ENCODE peak calls at places on chromosomes 16 and 17, in eight cellular contexts. O is OCI-M1; W is HT1080; G is activated B cell treated with CpG ODN at 0.5 μM for 24 hours; L is stimulated activated naive CD8-positive, alpha-beta T cell treated with anti-CD3 and anti-CD28 coated beads, Interleukin-15, Interleukin-2, amounts not matched to agents 100 U/mL and 50 U/mL, for 24 hours; J is stimulated activated CD4-positive, alpha-beta T cell treated with anti-CD3 and anti-CD28 coated beads, Interleukin-4, amount 100 ng/mL, for 24 hours; H is small intestine; I is heart right ventricle. B is an unnamed sample.

GRCh38 chr17:82598256-82599011 is 49.8 kb downstream of the WDR45B start:
- DNase-seq in O (no peak), W (peak; percentile 47), G (no peak), L (no peak), J (no peak), H (no peak), I (no peak), B (no peak)

GRCh38 chr16:23967775-23968571 is 132.2 kb downstream of the PRKCB start:
- DNase-seq in O (no peak), W (no peak), G (no peak), L (peak; percentile 27), J (no peak), H (no peak), I (no peak), B (no peak)

GRCh38 chr16:67951485-67951884 is 7.6 kb upstream of the LCAT start:
- DNase-seq in O (no peak), W (no peak), G (no peak), L (no peak), J (no peak), H (no peak), I (peak; percentile 77), B (no peak)

GRCh38 chr16:30033270-30033669 is 2.2 kb upstream of the TLCD3B start:
- DNase-seq in O (peak; percentile 85), W (no peak), G (no peak), L (no peak), J (peak; percentile 35), H (no peak), I (no peak), B (peak; percentile 15)

GRCh38 chr17:79091373-79091670 is 16.7 kb downstream of the ENGASE start:
- DNase-seq in O (no peak), W (no peak), G (no peak), L (no peak), J (no peak), H (no peak), I (no peak), B (no peak)

GRCh38 chr16:58615280-58615679 is 14.3 kb downstream of the CNOT1 start:
- DNase-seq in O (no peak), W (no peak), G (no peak), L (no peak), J (no peak), H (no peak), I (no peak), B (no peak)

GRCh38 chr17:56257075-56257474 is 103.8 kb downstream of the ANKFN1 start:
- DNase-seq in O (no peak), W (no peak), G (no peak), L (no peak), J (no peak), H (no peak), I (no peak), B (no peak)

GRCh38 chr16:52929478-52929877 is 123.2 kb downstream of the CHD9NB start:
- DNase-seq in O (no peak), W (no peak), G (no peak), L (no peak), J (no peak), H (no peak), I (no peak), B (no peak)

GRCh38 chr16:10940501-10941079 is 1.7 kb downstream of the DEXI start:
- DNase-seq in O (no peak), W (no peak), G (no peak), L (no peak), J (no peak), H (peak; percentile 69), I (no peak), B (no peak)

GRCh38 chr17:47413872-47414271 is 90.1 kb downstream of the EFCAB13 start:
- DNase-seq in O (no peak), W (no peak), G (no peak), L (no peak), J (no peak), H (no peak), I (no peak), B (no peak)

GRCh38 chr17:39213852-39214251 is 11.9 kb downstream of the STAC2 start:
- DNase-seq in O (no peak), W (peak; percentile 82), G (no peak), L (no peak), J (no peak), H (peak; percentile 48), I (no peak), B (no peak)

GRCh38 chr16:11670171-11671131 is 2.2 kb downstream of the SNN start:
- DNase-seq in O (no peak), W (no peak), G (peak; percentile 47), L (peak; percentile 51), J (peak; percentile 34), H (no peak), I (no peak), B (no peak)

GRCh38 chr16:72001180-72001890 is 1.1 kb upstream of the PKD1L3 start:
- DNase-seq in O (no peak), W (no peak), G (no peak), L (no peak), J (no peak), H (peak; percentile 46), I (no peak), B (no peak)

GRCh38 chr17:20170085-20170484 is 160.9 kb downstream of the SPECC1 start:
- DNase-seq in O (no peak), W (no peak), G (no peak), L (no peak), J (no peak), H (no peak), I (no peak), B (no peak)

GRCh38 chr17:57834146-57834741 is 15.6 kb downstream of the MRPS23 start:
- DNase-seq in O (no peak), W (peak; percentile 76), G (no peak), L (no peak), J (no peak), H (peak; percentile 39), I (no peak), B (no peak)

GRCh38 chr17:10311131-10311530 is 61.7 kb downstream of the MYH13 start:
- DNase-seq in O (no peak), W (no peak), G (no peak), L (no peak), J (no peak), H (no peak), I (no peak), B (no peak)

GRCh38 chr17:80826955-80827645 is 164.5 kb upstream of the CHMP6 start:
- DNase-seq in O (no peak), W (peak; percentile 96), G (no peak), L (peak; percentile 47), J (no peak), H (no peak), I (peak; percentile 23), B (no peak)

GRCh38 chr16:58027341-58028167 is 2.0 kb downstream of the MMP15 start:
- DNase-seq in O (no peak), W (no peak), G (no peak), L (no peak), J (no peak), H (peak; percentile 88), I (peak; percentile 68), B (no peak)

GRCh38 chr17:63647936-63648335 is 25.7 kb downstream of the MAP3K3 start:
- DNase-seq in O (no peak), W (no peak), G (no peak), L (no peak), J (no peak), H (no peak), I (no peak), B (no peak)

GRCh38 chr17:4802228-4802627 is at the start of gene C17orf114:
- DNase-seq in O (no peak), W (no peak), G (no peak), L (no peak), J (no peak), H (no peak), I (no peak), B (no peak)

GRCh38 chr16:17510532-17510931 is 39.8 kb upstream of the XYLT1 start:
- DNase-seq in O (no peak), W (no peak), G (no peak), L (no peak), J (no peak), H (no peak), I (no peak), B (no peak)

GRCh38 chr17:49603720-49604119 is 28.0 kb downstream of the NXPH3 start:
- DNase-seq in O (peak; percentile 27), W (no peak), G (no peak), L (no peak), J (no peak), H (no peak), I (no peak), B (no peak)

GRCh38 chr16:52434224-52434623 is 112.7 kb downstream of the TOX3 start:
- DNase-seq in O (no peak), W (no peak), G (no peak), L (no peak), J (no peak), H (no peak), I (no peak), B (no peak)

GRCh38 chr17:35804658-35805192 is 4.6 kb upstream of the TAF15 start:
- DNase-seq in O (peak; percentile 93), W (peak; percentile 87), G (no peak), L (no peak), J (peak; percentile 52), H (peak; percentile 91), I (peak; percentile 64), B (peak; percentile 21)

GRCh38 chr17:67671492-67671891 is 46.2 kb upstream of the NOL11 start:
- DNase-seq in O (no peak), W (no peak), G (no peak), L (no peak), J (no peak), H (no peak), I (no peak), B (no peak)

GRCh38 chr17:82281502-82282238 is 8.2 kb upstream of the CSNK1D start:
- DNase-seq in O (no peak), W (peak; percentile 84), G (no peak), L (peak; percentile 66), J (peak; percentile 76), H (peak; percentile 80), I (no peak), B (peak; percentile 85)

GRCh38 chr16:11609474-11610120 is 22.9 kb upstream of the LITAF start:
- DNase-seq in O (no peak), W (no peak), G (no peak), L (no peak), J (no peak), H (no peak), I (no peak), B (no peak)

GRCh38 chr17:72591500-72592241 is 470.9 kb downstream of the SOX9 start:
- DNase-seq in O (no peak), W (peak; percentile 36), G (no peak), L (peak; percentile 13), J (no peak), H (peak; percentile 36), I (no peak), B (peak; percentile 17)

GRCh38 chr16:88772871-88773811 is 11.9 kb downstream of the PIEZO1 start:
- DNase-seq in O (no peak), W (no peak), G (no peak), L (no peak), J (no peak), H (no peak), I (peak; percentile 43), B (no peak)

GRCh38 chr16:89314357-89314756 is 96.9 kb downstream of the ZNF778 start:
- DNase-seq in O (no peak), W (no peak), G (no peak), L (peak; percentile 36), J (peak; percentile 42), H (peak; percentile 30), I (no peak), B (peak; percentile 43)

GRCh38 chr17:17819561-17819995 is 17.2 kb downstream of the SREBF1 start:
- DNase-seq in O (peak; percentile 51), W (peak; percentile 92), G (peak; percentile 68), L (peak; percentile 89), J (peak; percentile 80), H (peak; percentile 87), I (no peak), B (peak; percentile 65)

GRCh38 chr17:43769859-43770258 is 8.9 kb downstream of the DUSP3 start:
- DNase-seq in O (no peak), W (no peak), G (no peak), L (no peak), J (no peak), H (no peak), I (no peak), B (no peak)

GRCh38 chr17:33874617-33875060 is 380.4 kb upstream of the CCL2 start:
- DNase-seq in O (peak; percentile 93), W (no peak), G (no peak), L (no peak), J (no peak), H (no peak), I (no peak), B (no peak)

B was measured in stimulated activated naive CD4-positive, alpha-beta T cell treated with Interleukin-2 at 50 U/mL for 16 hours.